ENCODE peak calls at places on chromosomes 5 and 9, in six cellular contexts. L is neuronal stem cell, R is H9, Q is H1, K is IMR-90, D is mesenchymal stem cell. C is an unnamed sample.

GRCh38 chr9:38686923-38687322 is 33.0 kb downstream of the FAM240B start:
- DNase-seq in K (no peak), D (no peak), L (no peak), R (no peak), Q (no peak), C (peak; percentile 42)

GRCh38 chr5:109744261-109744660 is 54.5 kb downstream of the MAN2A1 start:
- DNase-seq in L (no peak), Q (no peak), D (no peak), R (no peak), K (no peak), C (no peak)

GRCh38 chr5:31941356-31941755 is 232.8 kb downstream of the GOLPH3 start:
- DNase-seq in R (no peak), D (no peak), Q (no peak), K (no peak), L (no peak), C (no peak)

GRCh38 chr9:38126730-38127129 is 57.7 kb upstream of the SHB start:
- DNase-seq in D (no peak), L (no peak), R (no peak), K (no peak), Q (no peak), C (no peak)

GRCh38 chr9:114501786-114502682 is 3.2 kb downstream of the WHRN start:
- DNase-seq in D (peak; percentile 93), K (peak; percentile 81), L (peak; percentile 48), Q (no peak), R (no peak), C (peak; percentile 71)

GRCh38 chr5:129118405-129118804 is 23.9 kb downstream of the ISOC1 start:
- DNase-seq in K (peak; percentile 15), Q (no peak), L (no peak), R (no peak), D (no peak), C (no peak)

GRCh38 chr5:40877371-40877988 is 31.8 kb upstream of the C7 start:
- DNase-seq in L (no peak), D (no peak), K (no peak), Q (no peak), R (no peak), C (no peak)

GRCh38 chr9:131758972-131759647 is 19.2 kb upstream of the RAPGEF1 start:
- DNase-seq in K (peak; percentile 25), D (peak; percentile 24), R (no peak), Q (no peak), L (no peak), C (no peak)

GRCh38 chr9:107175039-107175438 is 108.0 kb upstream of the RAD23B start:
- DNase-seq in R (no peak), K (no peak), L (no peak), D (no peak), Q (no peak), C (no peak)

GRCh38 chr5:167284491-167284890 is 1007.0 kb upstream of the WWC1 start:
- DNase-seq in R (no peak), K (peak; percentile 70), L (no peak), Q (no peak), D (peak; percentile 27), C (no peak)

GRCh38 chr5:160685695-160686094 is 166.3 kb downstream of the ATP10B start:
- DNase-seq in D (no peak), K (no peak), Q (no peak), L (no peak), R (no peak), C (peak; percentile 70)

GRCh38 chr5:167964529-167964928 is 326.9 kb upstream of the WWC1 start:
- DNase-seq in K (no peak), Q (no peak), D (peak; percentile 33), R (no peak), L (no peak), C (peak; percentile 57)

GRCh38 chr5:144203750-144204596 is 33.3 kb downstream of the KCTD16 start:
- DNase-seq in D (peak; percentile 77), L (peak; percentile 65), Q (no peak), R (peak; percentile 31), K (peak; percentile 82), C (peak; percentile 70)

GRCh38 chr5:121915765-121916164 is 46.0 kb upstream of the SRFBP1 start:
- DNase-seq in D (no peak), Q (no peak), K (no peak), R (no peak), L (no peak), C (no peak)

GRCh38 chr5:3342271-3343100 is 253.1 kb upstream of the IRX1 start:
- DNase-seq in R (no peak), D (no peak), L (no peak), K (no peak), Q (no peak), C (no peak)

GRCh38 chr9:126146254-126147145 is 180.1 kb upstream of the MVB12B start:
- DNase-seq in D (no peak), L (peak; percentile 59), Q (peak; percentile 62), R (peak; percentile 92), K (no peak), C (peak; percentile 87)

GRCh38 chr5:144504929-144505578 is 334.4 kb downstream of the KCTD16 start:
- DNase-seq in R (no peak), L (no peak), Q (peak; percentile 25), K (no peak), D (no peak), C (peak; percentile 25)

GRCh38 chr9:107600060-107600573 is 110.5 kb upstream of the KLF4 start:
- DNase-seq in D (peak; percentile 20), L (no peak), R (no peak), Q (no peak), K (no peak), C (no peak)

GRCh38 chr5:52693279-52693678 is 94.4 kb upstream of the ITGA1 start:
- DNase-seq in K (peak; percentile 45), Q (no peak), L (no peak), D (peak; percentile 53), R (peak; percentile 45), C (peak; percentile 58)

GRCh38 chr5:59095480-59095879 is 512.6 kb downstream of the RAB3C start:
- DNase-seq in K (peak; percentile 81), Q (no peak), L (no peak), R (no peak), D (peak; percentile 64), C (no peak)

GRCh38 chr9:73202992-73203391 is 51.3 kb downstream of the ANXA1 start:
- DNase-seq in R (no peak), K (no peak), Q (no peak), L (no peak), D (no peak), C (no peak)

GRCh38 chr9:135148386-135148785 is 60.9 kb downstream of the OLFM1 start:
- DNase-seq in K (no peak), D (no peak), L (no peak), R (no peak), Q (no peak), C (no peak)

GRCh38 chr5:148746826-148747535 is 79.4 kb upstream of the ADRB2 start:
- DNase-seq in L (no peak), D (peak; percentile 41), Q (no peak), K (peak; percentile 68), R (no peak), C (no peak)

GRCh38 chr9:6356441-6356840 is 28.3 kb downstream of the TPD52L3 start:
- DNase-seq in K (no peak), L (no peak), D (no peak), Q (no peak), R (no peak), C (no peak)

GRCh38 chr9:117293199-117294114 is 121.4 kb downstream of the ASTN2 start:
- DNase-seq in R (no peak), L (no peak), Q (no peak), D (no peak), K (no peak), C (no peak)

GRCh38 chr5:74227081-74227480 is 413.4 kb downstream of the ENC1 start:
- DNase-seq in L (no peak), R (no peak), D (no peak), K (no peak), Q (no peak), C (no peak)

GRCh38 chr5:104189909-104190308 is 627.3 kb upstream of the NUDT12 start:
- DNase-seq in R (no peak), K (peak; percentile 59), D (peak; percentile 73), L (no peak), Q (no peak), C (no peak)

GRCh38 chr9:88791105-88791805 is 200.0 kb upstream of the S1PR3 start:
- DNase-seq in D (peak; percentile 57), Q (no peak), R (no peak), L (no peak), K (peak; percentile 92), C (no peak)
- H3K27ac ChIP-seq in D (no peak overlapping the region), Q (no peak overlapping the region), R (no peak overlapping the region), L (no peak overlapping the region), K (peak overlapping the region; percentile 34), C (no peak overlapping the region)

GRCh38 chr9:78595200-78595945 is 298.4 kb downstream of the PSAT1 start:
- DNase-seq in K (peak; percentile 43), L (no peak), D (no peak), Q (no peak), R (no peak), C (no peak)
- H2AK5ac ChIP-seq in K (peak overlapping the region; percentile 71), L (peak overlapping the region; percentile 54), D (peak overlapping the region; percentile 14), Q (no peak overlapping the region), R (no peak overlapping the region), C (no peak overlapping the region)

DNA sequence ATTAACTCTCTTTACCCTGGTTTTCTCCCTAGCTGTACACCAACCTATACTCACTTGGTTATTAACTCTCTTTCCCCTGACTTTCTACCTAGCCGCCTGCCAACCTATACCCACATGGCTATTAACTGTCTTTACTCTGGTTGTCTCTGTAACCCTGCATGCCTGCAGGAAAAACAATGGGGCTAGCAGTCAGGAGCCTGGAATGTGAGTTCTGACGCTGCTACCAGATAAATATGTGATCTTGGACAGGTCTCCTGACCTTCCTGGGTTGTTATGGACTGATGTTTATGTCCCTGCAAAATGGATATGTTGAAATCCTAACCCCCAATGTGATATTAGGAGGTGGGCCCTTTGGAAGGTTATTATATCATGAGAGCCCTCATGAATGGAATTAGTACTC is 119.2 kb downstream of the SMARCA2 start:
- DNase-seq in D (no peak), Q (no peak), L (no peak), R (no peak), K (peak; percentile 45), C (peak; percentile 51)
- H2BK15ac ChIP-seq in D (no peak overlapping the region), Q (no peak overlapping the region), L (no peak overlapping the region), R (no peak overlapping the region), K (no peak overlapping the region), C (no peak overlapping the region)

GRCh38 chr9:27564031-27564430 is 9.2 kb downstream of the C9orf72 start:
- DNase-seq in Q (no peak), D (no peak), L (no peak), K (no peak), R (no peak), C (no peak)

GRCh38 chr9:27565669-27566068 is 7.6 kb downstream of the C9orf72 start:
- DNase-seq in K (no peak), R (no peak), L (no peak), Q (no peak), D (no peak), C (no peak)

GRCh38 chr9:27566118-27566517 is 7.2 kb downstream of the C9orf72 start:
- DNase-seq in D (no peak), L (no peak), Q (no peak), K (no peak), R (no peak), C (no peak)

GRCh38 chr9:27561697-27562096 is 11.6 kb downstream of the C9orf72 start:
- DNase-seq in K (no peak), Q (no peak), R (no peak), D (no peak), L (no peak), C (no peak)

DNA sequence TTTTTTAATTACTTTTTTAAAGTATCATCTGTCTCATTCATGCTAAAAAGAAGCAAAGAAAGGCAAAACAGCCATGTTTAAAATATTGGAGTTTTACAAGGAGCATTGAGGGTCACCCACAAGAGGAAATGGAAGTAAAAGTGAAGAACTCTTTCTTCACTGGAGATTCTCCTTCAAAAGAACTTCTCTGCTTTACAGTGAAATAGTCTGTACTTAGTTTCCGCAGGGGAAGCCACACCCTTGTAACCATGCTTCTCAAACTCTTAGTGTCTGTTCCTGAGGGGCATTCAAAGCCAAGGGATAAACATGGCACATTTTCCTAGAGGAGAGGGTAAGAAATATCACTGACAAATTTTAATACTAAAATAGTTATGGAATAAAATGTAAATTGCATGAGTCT is 8.6 kb downstream of the C9orf72 start:
- DNase-seq in R (no peak), L (no peak), K (no peak), D (no peak), Q (no peak), C (no peak)
- H3K27ac ChIP-seq in R (no peak overlapping the region), L (no peak overlapping the region), K (no peak overlapping the region), D (no peak overlapping the region), Q (no peak overlapping the region), C (no peak overlapping the region)

C was measured in mesendoderm.